ENCODE peak calls at places on chromosomes 6 and 20, in four cellular contexts. Z, L, O and M are unnamed samples.

GRCh38 chr6:130282234-130282995 is 59.7 kb upstream of the SAMD3 start:
- DNase-seq in Z (peak), L (no peak), O (no peak), M (peak)

GRCh38 chr6:127776320-127776719 is 124.5 kb downstream of the THEMIS start:
- DNase-seq in Z (no peak), L (no peak), O (no peak), M (no peak)

GRCh38 chr20:24668384-24668702 is 198.9 kb downstream of the SYNDIG1 start:
- DNase-seq in Z (no peak), L (no peak), O (no peak), M (no peak)

GRCh38 chr20:11012975-11013374 is 339.2 kb upstream of the JAG1 start:
- DNase-seq in Z (peak), L (no peak), O (no peak), M (peak)

GRCh38 chr6:151757506-151757955 is 50.0 kb upstream of the ESR1 start:
- DNase-seq in Z (no peak), L (no peak), O (no peak), M (no peak)

GRCh38 chr6:143061597-143062385 is 1.1 kb downstream of the AIG1 start:
- DNase-seq in Z (peak), L (no peak), O (peak), M (peak)

GRCh38 chr6:51025082-51025777 is 206.6 kb downstream of the TFAP2B start:
- DNase-seq in Z (peak), L (no peak), O (no peak), M (peak)

GRCh38 chr6:12288211-12288618 is 1.9 kb upstream of the EDN1 start:
- DNase-seq in Z (no peak), L (no peak), O (no peak), M (no peak)

GRCh38 chr6:79631800-79632172 is 657 bp downstream of the SH3BGRL2 start:
- DNase-seq in Z (no peak), L (no peak), O (no peak), M (no peak)

GRCh38 chr6:14452567-14453527 is 335.3 kb downstream of the CD83 start:
- DNase-seq in Z (no peak), L (no peak), O (no peak), M (no peak)

GRCh38 chr6:12884983-12885382 is 168.4 kb downstream of the PHACTR1 start:
- DNase-seq in Z (no peak), L (no peak), O (no peak), M (no peak)

GRCh38 chr20:7712661-7713060 is 227.6 kb downstream of the HAO1 start:
- DNase-seq in Z (no peak), L (no peak), O (no peak), M (no peak)

GRCh38 chr6:142925575-142926110 is 19.3 kb downstream of the HIVEP2 start:
- DNase-seq in Z (peak), L (no peak), O (no peak), M (peak)

GRCh38 chr6:100460650-100461204 is 4.0 kb downstream of the SIM1 start:
- DNase-seq in Z (no peak), L (no peak), O (no peak), M (peak)

GRCh38 chr20:2851086-2851485 is 10.5 kb downstream of the VPS16 start:
- DNase-seq in Z (no peak), L (no peak), O (no peak), M (no peak)

GRCh38 chr20:49529470-49529869 is 38.5 kb downstream of the PTGIS start:
- DNase-seq in Z (no peak), L (no peak), O (no peak), M (no peak)

GRCh38 chr20:48275325-48275724 is 490.0 kb upstream of the SULF2 start:
- DNase-seq in Z (peak), L (no peak), O (no peak), M (peak)

GRCh38 chr6:15230827-15231226 is 15.0 kb upstream of the JARID2 start:
- DNase-seq in Z (no peak), L (no peak), O (no peak), M (no peak)

GRCh38 chr6:125524356-125524755 is 222.6 kb upstream of the HDDC2 start:
- DNase-seq in Z (no peak), L (no peak), O (no peak), M (no peak)

GRCh38 chr20:33359399-33360261 is 41.7 kb downstream of the CDK5RAP1 start:
- DNase-seq in Z (no peak), L (peak), O (no peak), M (no peak)

GRCh38 chr6:26003102-26003694 is 40.6 kb downstream of the TRIM38 start:
- DNase-seq in Z (peak), L (peak), O (peak), M (peak)

GRCh38 chr6:56868687-56869086 is 86.2 kb upstream of the BEND6 start:
- DNase-seq in Z (peak), L (no peak), O (no peak), M (peak)

GRCh38 chr6:27472182-27472616 is 706 bp downstream of the ZNF184 start:
- DNase-seq in Z (peak), L (peak), O (peak), M (peak)